ENCODE peak calls at places on chromosomes 1 and 21, in six cellular contexts. One of them, this sample, is unnamed.

GRCh38 chr1:61220531-61220930 is 138.2 kb downstream of the NFIA start:
- DNase-seq in fibroblast of lung: peak; percentile 58
- DNase-seq in heart right ventricle: no peak
- DNase-seq in heart left ventricle: no peak
- DNase-seq in GM23248: no peak
- DNase-seq in IMR-90: no peak
- DNase-seq in this sample: peak; percentile 24

GRCh38 chr1:15575549-15576150 is 9.2 kb downstream of the AGMAT start:
- DNase-seq in fibroblast of lung: no peak
- DNase-seq in heart right ventricle: no peak
- DNase-seq in heart left ventricle: no peak
- DNase-seq in GM23248: no peak
- DNase-seq in IMR-90: no peak
- DNase-seq in this sample: no peak

GRCh38 chr1:198352975-198353695 is 187.3 kb downstream of the ATP6V1G3 start:
- DNase-seq in fibroblast of lung: no peak
- DNase-seq in heart right ventricle: no peak
- DNase-seq in heart left ventricle: no peak
- DNase-seq in GM23248: no peak
- DNase-seq in IMR-90: peak; percentile 2
- DNase-seq in this sample: no peak

GRCh38 chr1:41412748-41413147 is 51.5 kb downstream of the FOXO6 start:
- DNase-seq in fibroblast of lung: no peak
- DNase-seq in heart right ventricle: no peak
- DNase-seq in heart left ventricle: no peak
- DNase-seq in GM23248: no peak
- DNase-seq in IMR-90: no peak
- DNase-seq in this sample: no peak

GRCh38 chr1:70826428-70826827 is 221.2 kb downstream of the PTGER3 start:
- DNase-seq in fibroblast of lung: no peak
- DNase-seq in heart right ventricle: no peak
- DNase-seq in heart left ventricle: no peak
- DNase-seq in GM23248: no peak
- DNase-seq in IMR-90: no peak
- DNase-seq in this sample: no peak

GRCh38 chr1:241356187-241356518 is 852 bp downstream of the RGS7 start:
- DNase-seq in fibroblast of lung: no peak
- DNase-seq in heart right ventricle: no peak
- DNase-seq in heart left ventricle: no peak
- DNase-seq in GM23248: no peak
- DNase-seq in IMR-90: no peak
- DNase-seq in this sample: no peak

GRCh38 chr21:44999428-44999971 is 59.7 kb downstream of the SLX9 start:
- DNase-seq in fibroblast of lung: no peak
- DNase-seq in heart right ventricle: peak; percentile 5
- DNase-seq in heart left ventricle: peak; percentile 24
- DNase-seq in GM23248: no peak
- DNase-seq in IMR-90: no peak
- DNase-seq in this sample: no peak

GRCh38 chr1:158471920-158472319 is at the start of gene OR10R2:
- DNase-seq in fibroblast of lung: no peak
- DNase-seq in heart right ventricle: no peak
- DNase-seq in heart left ventricle: no peak
- DNase-seq in GM23248: no peak
- DNase-seq in IMR-90: no peak
- DNase-seq in this sample: no peak

GRCh38 chr1:69433073-69433472 is 134.6 kb upstream of the LRRC7 start:
- DNase-seq in fibroblast of lung: peak; percentile 50
- DNase-seq in heart right ventricle: no peak
- DNase-seq in heart left ventricle: no peak
- DNase-seq in GM23248: no peak
- DNase-seq in IMR-90: no peak
- DNase-seq in this sample: peak; percentile 10

GRCh38 chr1:151995774-151996173 is 2.1 kb upstream of the S100A10 start:
- DNase-seq in fibroblast of lung: no peak
- DNase-seq in heart right ventricle: no peak
- DNase-seq in heart left ventricle: no peak
- DNase-seq in GM23248: peak; percentile 42
- DNase-seq in IMR-90: peak; percentile 47
- DNase-seq in this sample: peak; percentile 55

DNA sequence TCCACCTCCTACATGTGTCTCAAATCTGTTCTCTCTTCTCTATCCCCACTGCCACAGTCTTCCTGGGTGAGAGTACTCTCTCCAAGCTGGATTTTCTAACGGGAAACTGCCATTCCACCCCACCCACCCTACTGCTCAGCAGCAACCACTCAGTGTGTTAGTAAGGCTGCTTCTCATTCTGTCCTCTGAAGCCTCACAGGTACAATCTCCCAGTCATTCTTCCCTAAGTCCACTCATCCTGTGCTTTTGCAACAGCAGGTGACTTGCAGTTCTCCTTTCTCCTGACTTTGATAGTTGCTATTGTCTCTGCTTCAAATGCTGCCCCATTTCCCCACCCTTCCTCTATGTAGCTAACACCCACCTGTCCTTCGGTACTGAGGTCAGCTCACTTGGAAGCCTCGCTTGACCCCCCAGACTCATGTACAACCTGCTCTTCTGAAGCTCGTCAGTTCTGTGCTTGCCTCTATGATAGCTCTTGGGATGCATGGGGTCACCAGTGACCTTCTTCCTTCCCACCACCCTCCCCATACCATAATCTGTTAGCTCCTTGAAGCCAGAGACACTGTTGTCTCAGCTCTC is 188.9 kb downstream of the RRAGC start:
- DNase-seq in fibroblast of lung: no peak
- DNase-seq in heart right ventricle: no peak
- DNase-seq in heart left ventricle: no peak
- DNase-seq in GM23248: no peak
- DNase-seq in IMR-90: no peak
- DNase-seq in this sample: no peak
- H3K4me1 ChIP-seq in fibroblast of lung: no peaks in the 10 kb centered on the region
- H3K4me1 ChIP-seq in heart right ventricle: no peaks in the 10 kb centered on the region
- H3K4me1 ChIP-seq in heart left ventricle: no peaks in the 10 kb centered on the region
- H3K4me1 ChIP-seq in GM23248: no peaks in the 10 kb centered on the region
- H3K4me1 ChIP-seq in IMR-90: no peaks in the 10 kb centered on the region
- H3K4me1 ChIP-seq in this sample: no peaks in the 10 kb centered on the region

GRCh38 chr1:111216751-111217150 is 10.8 kb upstream of the CHI3L2 start:
- DNase-seq in fibroblast of lung: no peak
- DNase-seq in heart right ventricle: no peak
- DNase-seq in heart left ventricle: no peak
- DNase-seq in GM23248: no peak
- DNase-seq in IMR-90: no peak
- DNase-seq in this sample: no peak

GRCh38 chr1:111218947-111219346 is 8.6 kb upstream of the CHI3L2 start:
- DNase-seq in fibroblast of lung: no peak
- DNase-seq in heart right ventricle: no peak
- DNase-seq in heart left ventricle: no peak
- DNase-seq in GM23248: no peak
- DNase-seq in IMR-90: no peak
- DNase-seq in this sample: no peak

GRCh38 chr1:111214884-111215283 is 12.6 kb upstream of the CHI3L2 start:
- DNase-seq in fibroblast of lung: no peak
- DNase-seq in heart right ventricle: no peak
- DNase-seq in heart left ventricle: no peak
- DNase-seq in GM23248: no peak
- DNase-seq in IMR-90: no peak
- DNase-seq in this sample: no peak

GRCh38 chr1:111219466-111220286 is 7.8 kb upstream of the CHI3L2 start:
- DNase-seq in fibroblast of lung: no peak
- DNase-seq in heart right ventricle: no peak
- DNase-seq in heart left ventricle: no peak
- DNase-seq in GM23248: no peak
- DNase-seq in IMR-90: no peak
- DNase-seq in this sample: no peak

GRCh38 chr1:111217183-111217910 is 10.2 kb upstream of the CHI3L2 start:
- DNase-seq in fibroblast of lung: no peak
- DNase-seq in heart right ventricle: no peak
- DNase-seq in heart left ventricle: no peak
- DNase-seq in GM23248: no peak
- DNase-seq in IMR-90: no peak
- DNase-seq in this sample: no peak
- H3K4me1 ChIP-seq in fibroblast of lung: no peaks in the 10 kb centered on the region
- H3K4me1 ChIP-seq in heart right ventricle: no peaks in the 10 kb centered on the region
- H3K4me1 ChIP-seq in heart left ventricle: no peaks in the 10 kb centered on the region
- H3K4me1 ChIP-seq in GM23248: no peaks in the 10 kb centered on the region
- H3K4me1 ChIP-seq in IMR-90: peaks cover 6% of the 10 kb centered on the region
- H3K4me1 ChIP-seq in this sample: peaks cover 9% of the 10 kb centered on the region

DNA sequence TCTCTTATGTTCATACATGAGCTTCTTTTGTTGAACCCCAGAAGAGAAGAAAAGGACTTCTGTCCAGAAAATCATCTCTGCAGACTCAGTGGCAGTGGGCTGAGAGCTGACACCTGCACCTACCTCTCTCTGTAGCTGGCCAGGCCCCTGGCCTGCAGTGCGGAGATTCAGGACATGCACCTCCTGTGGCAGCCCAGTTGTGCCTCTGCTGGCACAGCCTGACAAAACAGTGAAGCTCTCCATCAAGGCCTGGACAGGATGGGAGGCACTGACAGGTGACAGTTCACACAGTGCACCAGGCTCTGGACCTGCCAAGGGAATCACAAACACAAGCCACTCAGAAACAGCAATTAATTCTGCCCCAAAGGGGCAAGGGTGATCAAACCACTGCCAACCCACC is 88.8 kb downstream of the TGFBR3 start:
- DNase-seq in fibroblast of lung: no peak
- DNase-seq in heart right ventricle: no peak
- DNase-seq in heart left ventricle: no peak
- DNase-seq in GM23248: no peak
- DNase-seq in IMR-90: no peak
- DNase-seq in this sample: no peak
- H3K4me1 ChIP-seq in fibroblast of lung: peaks cover 17% of the 10 kb centered on the region
- H3K4me1 ChIP-seq in heart right ventricle: peaks cover 10% of the 10 kb centered on the region
- H3K4me1 ChIP-seq in heart left ventricle: no peaks in the 10 kb centered on the region
- H3K4me1 ChIP-seq in GM23248: peaks cover 39% of the 10 kb centered on the region
- H3K4me1 ChIP-seq in IMR-90: peaks cover 6% of the 10 kb centered on the region
- H3K4me1 ChIP-seq in this sample: peaks cover 23% of the 10 kb centered on the region

GRCh38 chr1:8015036-8015808 is 10.9 kb downstream of the ERRFI1 start:
- DNase-seq in fibroblast of lung: peak; percentile 86
- DNase-seq in heart right ventricle: no peak
- DNase-seq in heart left ventricle: no peak
- DNase-seq in GM23248: peak; percentile 94
- DNase-seq in IMR-90: peak; percentile 89
- DNase-seq in this sample: peak; percentile 91

GRCh38 chr1:8016244-8017241 is 9.6 kb downstream of the ERRFI1 start:
- DNase-seq in fibroblast of lung: peak; percentile 9
- DNase-seq in heart right ventricle: no peak
- DNase-seq in heart left ventricle: no peak
- DNase-seq in GM23248: no peak
- DNase-seq in IMR-90: no peak
- DNase-seq in this sample: peak; percentile 37

GRCh38 chr1:8017495-8018310 is 8.4 kb downstream of the ERRFI1 start:
- DNase-seq in fibroblast of lung: peak; percentile 68
- DNase-seq in heart right ventricle: no peak
- DNase-seq in heart left ventricle: no peak
- DNase-seq in GM23248: peak; percentile 64
- DNase-seq in IMR-90: no peak
- DNase-seq in this sample: peak; percentile 64

GRCh38 chr1:8014381-8014988 is 11.6 kb downstream of the ERRFI1 start:
- DNase-seq in fibroblast of lung: peak; percentile 7
- DNase-seq in heart right ventricle: no peak
- DNase-seq in heart left ventricle: no peak
- DNase-seq in GM23248: no peak
- DNase-seq in IMR-90: no peak
- DNase-seq in this sample: no peak

DNA sequence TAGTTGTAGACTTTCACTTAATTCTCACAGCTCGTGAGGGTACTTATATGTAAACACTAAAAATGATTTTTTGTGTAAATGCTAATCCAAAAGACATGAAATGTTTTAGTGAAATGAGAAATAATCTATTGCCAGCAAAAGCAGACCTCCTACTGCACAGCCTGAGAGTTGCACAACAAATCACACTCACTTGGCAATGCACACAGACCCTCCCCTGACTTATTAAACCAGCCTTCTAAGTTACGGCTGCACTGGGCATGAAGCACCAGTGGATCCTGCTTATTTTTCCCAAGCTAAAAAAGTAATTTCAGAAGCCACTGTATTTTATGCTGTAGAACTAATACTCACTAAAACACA is 10.3 kb downstream of the ERRFI1 start:
- DNase-seq in fibroblast of lung: peak; percentile 68
- DNase-seq in heart right ventricle: no peak
- DNase-seq in heart left ventricle: peak; percentile 36
- DNase-seq in GM23248: peak; percentile 33
- DNase-seq in IMR-90: no peak
- DNase-seq in this sample: peak; percentile 26
- H3K4me1 ChIP-seq in fibroblast of lung: peaks cover 34% of the 10 kb centered on the region
- H3K4me1 ChIP-seq in heart right ventricle: peaks cover 8% of the 10 kb centered on the region
- H3K4me1 ChIP-seq in heart left ventricle: no peaks in the 10 kb centered on the region
- H3K4me1 ChIP-seq in GM23248: peaks cover 65% of the 10 kb centered on the region
- H3K4me1 ChIP-seq in IMR-90: peaks cover 20% of the 10 kb centered on the region
- H3K4me1 ChIP-seq in this sample: peaks cover 57% of the 10 kb centered on the region

This sample was measured in PC-3.